ENCODE peak calls at places on chromosomes 6 and 20, in seven cellular contexts. One of them, this sample, is unnamed.

GRCh38 chr6:140463312-140463710 is 1088.9 kb upstream of the CITED2 start:
- DNase-seq in PC-3: no peak
- DNase-seq in HCT116: no peak
- DNase-seq in hepatocyte: no peak
- DNase-seq in GM23338: no peak
- DNase-seq in GM23248: no peak
- DNase-seq in PC-9: no peak
- DNase-seq in this sample: no peak

GRCh38 chr6:170417881-170418280 is 111.3 kb downstream of the FAM120B start:
- DNase-seq in PC-3: no peak
- DNase-seq in HCT116: no peak
- DNase-seq in hepatocyte: no peak
- DNase-seq in GM23338: no peak
- DNase-seq in GM23248: no peak
- DNase-seq in PC-9: no peak
- DNase-seq in this sample: no peak

GRCh38 chr6:108353853-108354252 is 59.0 kb downstream of the AFG1L start:
- DNase-seq in PC-3: no peak
- DNase-seq in HCT116: no peak
- DNase-seq in hepatocyte: no peak
- DNase-seq in GM23338: no peak
- DNase-seq in GM23248: no peak
- DNase-seq in PC-9: no peak
- DNase-seq in this sample: no peak

GRCh38 chr6:36382976-36383375 is 4.5 kb downstream of the ETV7 start:
- DNase-seq in PC-3: no peak
- DNase-seq in HCT116: no peak
- DNase-seq in hepatocyte: no peak
- DNase-seq in GM23338: no peak
- DNase-seq in GM23248: no peak
- DNase-seq in PC-9: no peak
- DNase-seq in this sample: no peak

GRCh38 chr6:31203345-31203979 is 33.0 kb upstream of the POU5F1 start:
- DNase-seq in PC-3: peak; percentile 92
- DNase-seq in HCT116: peak; percentile 74
- DNase-seq in hepatocyte: peak; percentile 70
- DNase-seq in GM23338: no peak
- DNase-seq in GM23248: peak; percentile 94
- DNase-seq in PC-9: peak; percentile 52
- DNase-seq in this sample: peak; percentile 85

GRCh38 chr6:155628315-155628714 is 172.7 kb upstream of the NOX3 start:
- DNase-seq in PC-3: no peak
- DNase-seq in HCT116: no peak
- DNase-seq in hepatocyte: no peak
- DNase-seq in GM23338: no peak
- DNase-seq in GM23248: no peak
- DNase-seq in PC-9: no peak
- DNase-seq in this sample: no peak

GRCh38 chr6:130381459-130382380 is 15.9 kb downstream of the TMEM200A start:
- DNase-seq in PC-3: no peak
- DNase-seq in HCT116: no peak
- DNase-seq in hepatocyte: no peak
- DNase-seq in GM23338: no peak
- DNase-seq in GM23248: no peak
- DNase-seq in PC-9: no peak
- DNase-seq in this sample: peak; percentile 73

GRCh38 chr6:15791401-15792137 is 128.7 kb upstream of the DTNBP1 start:
- DNase-seq in PC-3: no peak
- DNase-seq in HCT116: no peak
- DNase-seq in hepatocyte: peak; percentile 15
- DNase-seq in GM23338: no peak
- DNase-seq in GM23248: peak; percentile 26
- DNase-seq in PC-9: no peak
- DNase-seq in this sample: no peak

GRCh38 chr6:38495922-38496635 is 143.7 kb downstream of the BTBD9 start:
- DNase-seq in PC-3: no peak
- DNase-seq in HCT116: no peak
- DNase-seq in hepatocyte: no peak
- DNase-seq in GM23338: no peak
- DNase-seq in GM23248: peak; percentile 30
- DNase-seq in PC-9: no peak
- DNase-seq in this sample: peak; percentile 36

GRCh38 chr20:50995506-50995905 is 27.4 kb downstream of the KCNG1 start:
- DNase-seq in PC-3: no peak
- DNase-seq in HCT116: no peak
- DNase-seq in hepatocyte: no peak
- DNase-seq in GM23338: no peak
- DNase-seq in GM23248: peak; percentile 56
- DNase-seq in PC-9: no peak
- DNase-seq in this sample: no peak

GRCh38 chr20:10115021-10115420 is 80.2 kb downstream of the ANKEF1 start:
- DNase-seq in PC-3: peak; percentile 73
- DNase-seq in HCT116: no peak
- DNase-seq in hepatocyte: no peak
- DNase-seq in GM23338: no peak
- DNase-seq in GM23248: peak; percentile 81
- DNase-seq in PC-9: no peak
- DNase-seq in this sample: no peak

GRCh38 chr6:36600564-36601146 is 6.5 kb downstream of the SRSF3 start:
- DNase-seq in PC-3: no peak
- DNase-seq in HCT116: no peak
- DNase-seq in hepatocyte: no peak
- DNase-seq in GM23338: no peak
- DNase-seq in GM23248: no peak
- DNase-seq in PC-9: no peak
- DNase-seq in this sample: no peak

GRCh38 chr20:10659651-10660601 is 13.9 kb downstream of the JAG1 start:
- DNase-seq in PC-3: no peak
- DNase-seq in HCT116: no peak
- DNase-seq in hepatocyte: peak; percentile 48
- DNase-seq in GM23338: peak; percentile 60
- DNase-seq in GM23248: no peak
- DNase-seq in PC-9: no peak
- DNase-seq in this sample: no peak

GRCh38 chr20:25325073-25325472 is 65.6 kb downstream of the ABHD12 start:
- DNase-seq in PC-3: no peak
- DNase-seq in HCT116: no peak
- DNase-seq in hepatocyte: no peak
- DNase-seq in GM23338: no peak
- DNase-seq in GM23248: no peak
- DNase-seq in PC-9: no peak
- DNase-seq in this sample: no peak

GRCh38 chr6:46914279-46914810 is 7.4 kb downstream of the ADGRF5 start:
- DNase-seq in PC-3: peak; percentile 65
- DNase-seq in HCT116: no peak
- DNase-seq in hepatocyte: no peak
- DNase-seq in GM23338: no peak
- DNase-seq in GM23248: no peak
- DNase-seq in PC-9: no peak
- DNase-seq in this sample: no peak

GRCh38 chr20:50149481-50150254 is 3.9 kb downstream of the PEDS1 start:
- DNase-seq in PC-3: no peak
- DNase-seq in HCT116: no peak
- DNase-seq in hepatocyte: no peak
- DNase-seq in GM23338: no peak
- DNase-seq in GM23248: no peak
- DNase-seq in PC-9: no peak
- DNase-seq in this sample: no peak

GRCh38 chr6:84016029-84016428 is 17.5 kb upstream of the MRAP2 start:
- DNase-seq in PC-3: no peak
- DNase-seq in HCT116: no peak
- DNase-seq in hepatocyte: no peak
- DNase-seq in GM23338: no peak
- DNase-seq in GM23248: no peak
- DNase-seq in PC-9: no peak
- DNase-seq in this sample: no peak

GRCh38 chr20:46562373-46563169 is 12.1 kb upstream of the OCSTAMP start:
- DNase-seq in PC-3: peak; percentile 74
- DNase-seq in HCT116: peak; percentile 47
- DNase-seq in hepatocyte: peak; percentile 78
- DNase-seq in GM23338: peak; percentile 90
- DNase-seq in GM23248: peak; percentile 75
- DNase-seq in PC-9: peak; percentile 59
- DNase-seq in this sample: peak; percentile 79

GRCh38 chr6:33735201-33735600 is 11.5 kb downstream of the IP6K3 start:
- DNase-seq in PC-3: no peak
- DNase-seq in HCT116: no peak
- DNase-seq in hepatocyte: no peak
- DNase-seq in GM23338: no peak
- DNase-seq in GM23248: no peak
- DNase-seq in PC-9: no peak
- DNase-seq in this sample: no peak

GRCh38 chr6:14674458-14674857 is 556.9 kb downstream of the CD83 start:
- DNase-seq in PC-3: peak; percentile 32
- DNase-seq in HCT116: no peak
- DNase-seq in hepatocyte: no peak
- DNase-seq in GM23338: no peak
- DNase-seq in GM23248: no peak
- DNase-seq in PC-9: no peak
- DNase-seq in this sample: no peak

GRCh38 chr6:55898342-55898741 is 23.0 kb upstream of the BMP5 start:
- DNase-seq in PC-3: peak; percentile 34
- DNase-seq in HCT116: no peak
- DNase-seq in hepatocyte: no peak
- DNase-seq in GM23338: no peak
- DNase-seq in GM23248: peak; percentile 17
- DNase-seq in PC-9: no peak
- DNase-seq in this sample: no peak

GRCh38 chr6:80425089-80425823 is 318.8 kb downstream of the BCKDHB start:
- DNase-seq in PC-3: peak; percentile 55
- DNase-seq in HCT116: no peak
- DNase-seq in hepatocyte: no peak
- DNase-seq in GM23338: no peak
- DNase-seq in GM23248: peak; percentile 96
- DNase-seq in PC-9: no peak
- DNase-seq in this sample: no peak

GRCh38 chr6:35085359-35086281 is 55.5 kb downstream of the TCP11 start:
- DNase-seq in PC-3: no peak
- DNase-seq in HCT116: no peak
- DNase-seq in hepatocyte: no peak
- DNase-seq in GM23338: no peak
- DNase-seq in GM23248: no peak
- DNase-seq in PC-9: no peak
- DNase-seq in this sample: no peak

GRCh38 chr20:49397525-49397924 is 84.9 kb downstream of the KCNB1 start:
- DNase-seq in PC-3: peak; percentile 50
- DNase-seq in HCT116: no peak
- DNase-seq in hepatocyte: peak; percentile 59
- DNase-seq in GM23338: no peak
- DNase-seq in GM23248: peak; percentile 88
- DNase-seq in PC-9: peak; percentile 31
- DNase-seq in this sample: no peak

GRCh38 chr20:44306927-44307326 is 4.1 kb downstream of the FITM2 start:
- DNase-seq in PC-3: no peak
- DNase-seq in HCT116: no peak
- DNase-seq in hepatocyte: no peak
- DNase-seq in GM23338: no peak
- DNase-seq in GM23248: no peak
- DNase-seq in PC-9: no peak
- DNase-seq in this sample: no peak

GRCh38 chr20:44314870-44315269 is 3.9 kb upstream of the FITM2 start:
- DNase-seq in PC-3: no peak
- DNase-seq in HCT116: no peak
- DNase-seq in hepatocyte: no peak
- DNase-seq in GM23338: no peak
- DNase-seq in GM23248: no peak
- DNase-seq in PC-9: no peak
- DNase-seq in this sample: no peak

GRCh38 chr20:44309763-44310663 is 989 bp downstream of the FITM2 start:
- DNase-seq in PC-3: peak; percentile 70
- DNase-seq in HCT116: no peak
- DNase-seq in hepatocyte: peak; percentile 73
- DNase-seq in GM23338: peak; percentile 12
- DNase-seq in GM23248: peak; percentile 84
- DNase-seq in PC-9: peak; percentile 16
- DNase-seq in this sample: no peak

GRCh38 chr20:44310664-44311639 is at the start of gene FITM2:
- DNase-seq in PC-3: peak; percentile 98
- DNase-seq in HCT116: peak; percentile 93
- DNase-seq in hepatocyte: peak; percentile 99
- DNase-seq in GM23338: peak; percentile 97
- DNase-seq in GM23248: peak; percentile 97
- DNase-seq in PC-9: peak; percentile 98
- DNase-seq in this sample: peak; percentile 97
- H3K4me1 ChIP-seq in PC-3: peaks cover 11% of the 10 kb centered on the region
- H3K4me1 ChIP-seq in HCT116: peaks cover 8% of the 10 kb centered on the region
- H3K4me1 ChIP-seq in hepatocyte: peaks cover 11% of the 10 kb centered on the region
- H3K4me1 ChIP-seq in GM23338: no peaks in the 10 kb centered on the region
- H3K4me1 ChIP-seq in GM23248: peaks cover 4% of the 10 kb centered on the region
- H3K4me1 ChIP-seq in PC-9: peaks cover 10% of the 10 kb centered on the region
- H3K4me1 ChIP-seq in this sample: no peaks in the 10 kb centered on the region

GRCh38 chr6:98840385-98840784 is 6.0 kb downstream of the POU3F2 start:
- DNase-seq in PC-3: no peak
- DNase-seq in HCT116: no peak
- DNase-seq in hepatocyte: no peak
- DNase-seq in GM23338: no peak
- DNase-seq in GM23248: no peak
- DNase-seq in PC-9: no peak
- DNase-seq in this sample: no peak
- TF ChIP-seq EZH2 in PC-3: no peak
- TF ChIP-seq EZH2 in HCT116: no peak
- TF ChIP-seq EZH2 in hepatocyte: no peak
- TF ChIP-seq EZH2 in GM23338: peak; percentile 51
- TF ChIP-seq EZH2 in GM23248: no peak
- TF ChIP-seq EZH2 in PC-9: no peak
- TF ChIP-seq EZH2 in this sample: no peak

DNA sequence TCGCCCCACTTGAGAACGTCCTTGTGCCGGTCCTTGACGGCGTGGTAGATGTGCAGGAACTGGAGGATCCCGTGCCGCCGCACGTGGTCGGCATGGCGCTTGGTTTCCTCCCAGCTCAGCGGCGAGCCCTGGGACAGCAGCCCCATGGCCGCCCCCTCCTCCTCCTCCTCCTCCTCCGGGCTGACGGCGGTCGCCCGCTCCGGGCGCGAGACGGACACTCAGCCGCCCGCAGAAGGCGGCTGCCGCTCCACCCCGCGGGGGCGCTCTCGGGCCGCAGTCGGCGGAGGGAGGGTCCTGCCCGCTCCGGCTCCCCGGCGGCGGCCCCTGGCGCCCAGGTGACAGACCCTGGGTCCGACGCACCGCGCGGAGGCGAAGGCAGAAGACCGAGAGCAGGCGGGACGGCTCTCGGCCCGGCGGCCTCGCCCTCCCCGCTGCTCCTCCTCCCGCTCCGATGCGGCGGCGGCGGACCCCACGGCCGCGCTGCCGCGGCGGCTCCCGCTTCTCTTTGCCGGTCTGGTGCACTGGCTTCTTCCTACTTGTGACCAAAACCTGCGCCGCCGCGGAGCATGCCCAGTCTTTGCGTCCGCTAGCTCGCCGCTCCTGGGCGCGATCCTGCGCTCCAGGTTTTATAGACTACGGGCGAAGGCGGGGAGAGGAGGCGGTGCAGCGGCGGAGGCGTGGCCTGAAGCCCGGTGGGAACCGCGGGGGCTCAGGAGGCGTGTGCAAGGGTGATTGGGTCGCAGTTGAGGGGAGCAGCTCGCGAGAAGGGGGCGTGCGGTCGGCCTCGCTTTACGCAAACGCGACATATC is at the start of gene GCLC:
- DNase-seq in PC-3: peak; percentile 96
- DNase-seq in HCT116: peak; percentile 93
- DNase-seq in hepatocyte: peak; percentile 96
- DNase-seq in GM23338: peak; percentile 97
- DNase-seq in GM23248: peak; percentile 97
- DNase-seq in PC-9: peak; percentile 95
- DNase-seq in this sample: peak; percentile 95
- H3K9me2 ChIP-seq in PC-3: no peaks in the 10 kb centered on the region
- H3K9me2 ChIP-seq in HCT116: no peaks in the 10 kb centered on the region
- H3K9me2 ChIP-seq in hepatocyte: no peaks in the 10 kb centered on the region
- H3K9me2 ChIP-seq in GM23338: peaks cover 7% of the 10 kb centered on the region
- H3K9me2 ChIP-seq in GM23248: no peaks in the 10 kb centered on the region
- H3K9me2 ChIP-seq in PC-9: no peaks in the 10 kb centered on the region
- H3K9me2 ChIP-seq in this sample: no peaks in the 10 kb centered on the region

GRCh38 chr6:17165383-17165782 is 63.5 kb downstream of the STMND1 start:
- DNase-seq in PC-3: no peak
- DNase-seq in HCT116: no peak
- DNase-seq in hepatocyte: no peak
- DNase-seq in GM23338: no peak
- DNase-seq in GM23248: peak; percentile 51
- DNase-seq in PC-9: no peak
- DNase-seq in this sample: no peak
- H3K4me1 ChIP-seq in PC-3: no peaks in the 10 kb centered on the region
- H3K4me1 ChIP-seq in HCT116: no peaks in the 10 kb centered on the region
- H3K4me1 ChIP-seq in hepatocyte: no peaks in the 10 kb centered on the region
- H3K4me1 ChIP-seq in GM23338: no peaks in the 10 kb centered on the region
- H3K4me1 ChIP-seq in GM23248: peaks cover 7% of the 10 kb centered on the region
- H3K4me1 ChIP-seq in PC-9: no peaks in the 10 kb centered on the region
- H3K4me1 ChIP-seq in this sample: no peaks in the 10 kb centered on the region